ENCODE peak calls at places on chromosomes 7 and 10, in ten cellular contexts. One of them, this sample, is unnamed.

GRCh38 chr7:130281227-130281626 is 11.7 kb upstream of the CPA4 start:
- DNase-seq in stimulated activated CD4-positive, alpha-beta T cell treated with anti-CD3 and anti-CD28 coated beads, Interleukin-4, amount 100 ng/mL, for 24 hours: no peak
- DNase-seq in effector memory CD4-positive, alpha-beta T cell: no peak
- DNase-seq in GM23248: peak
- DNase-seq in tibial nerve: no peak
- DNase-seq in adrenal gland: no peak
- DNase-seq in left lung: no peak
- DNase-seq in dorsolateral prefrontal cortex: no peak
- DNase-seq in activated CD4-positive, alpha-beta T cell treated with anti-CD3 and anti-CD28 coated beads, Interleukin-2, amount 50 U/mL, for 4 hours: no peak
- DNase-seq in NCI-H1092 treated with DMSO at 0.1 percent for 48 hours: no peak
- DNase-seq in this sample: no peak

GRCh38 chr7:90738249-90738648 is 142.1 kb downstream of the CDK14 start:
- DNase-seq in stimulated activated CD4-positive, alpha-beta T cell treated with anti-CD3 and anti-CD28 coated beads, Interleukin-4, amount 100 ng/mL, for 24 hours: no peak
- DNase-seq in effector memory CD4-positive, alpha-beta T cell: no peak
- DNase-seq in GM23248: no peak
- DNase-seq in tibial nerve: no peak
- DNase-seq in adrenal gland: no peak
- DNase-seq in left lung: no peak
- DNase-seq in dorsolateral prefrontal cortex: no peak
- DNase-seq in activated CD4-positive, alpha-beta T cell treated with anti-CD3 and anti-CD28 coated beads, Interleukin-2, amount 50 U/mL, for 4 hours: no peak
- DNase-seq in NCI-H1092 treated with DMSO at 0.1 percent for 48 hours: no peak
- DNase-seq in this sample: no peak

GRCh38 chr10:5940807-5941218 is 36.5 kb downstream of the IL15RA start:
- DNase-seq in stimulated activated CD4-positive, alpha-beta T cell treated with anti-CD3 and anti-CD28 coated beads, Interleukin-4, amount 100 ng/mL, for 24 hours: no peak
- DNase-seq in effector memory CD4-positive, alpha-beta T cell: no peak
- DNase-seq in GM23248: peak
- DNase-seq in tibial nerve: no peak
- DNase-seq in adrenal gland: no peak
- DNase-seq in left lung: no peak
- DNase-seq in dorsolateral prefrontal cortex: no peak
- DNase-seq in activated CD4-positive, alpha-beta T cell treated with anti-CD3 and anti-CD28 coated beads, Interleukin-2, amount 50 U/mL, for 4 hours: no peak
- DNase-seq in NCI-H1092 treated with DMSO at 0.1 percent for 48 hours: no peak
- DNase-seq in this sample: no peak

GRCh38 chr10:35735412-35735811 is 93.3 kb upstream of the FZD8 start:
- DNase-seq in stimulated activated CD4-positive, alpha-beta T cell treated with anti-CD3 and anti-CD28 coated beads, Interleukin-4, amount 100 ng/mL, for 24 hours: no peak
- DNase-seq in effector memory CD4-positive, alpha-beta T cell: no peak
- DNase-seq in GM23248: peak
- DNase-seq in tibial nerve: no peak
- DNase-seq in adrenal gland: no peak
- DNase-seq in left lung: no peak
- DNase-seq in dorsolateral prefrontal cortex: no peak
- DNase-seq in activated CD4-positive, alpha-beta T cell treated with anti-CD3 and anti-CD28 coated beads, Interleukin-2, amount 50 U/mL, for 4 hours: no peak
- DNase-seq in NCI-H1092 treated with DMSO at 0.1 percent for 48 hours: no peak
- DNase-seq in this sample: no peak

GRCh38 chr10:124560377-124560776 is 98.8 kb downstream of the LHPP start:
- DNase-seq in stimulated activated CD4-positive, alpha-beta T cell treated with anti-CD3 and anti-CD28 coated beads, Interleukin-4, amount 100 ng/mL, for 24 hours: no peak
- DNase-seq in effector memory CD4-positive, alpha-beta T cell: no peak
- DNase-seq in GM23248: peak
- DNase-seq in tibial nerve: peak
- DNase-seq in adrenal gland: peak
- DNase-seq in left lung: peak
- DNase-seq in dorsolateral prefrontal cortex: peak
- DNase-seq in activated CD4-positive, alpha-beta T cell treated with anti-CD3 and anti-CD28 coated beads, Interleukin-2, amount 50 U/mL, for 4 hours: no peak
- DNase-seq in NCI-H1092 treated with DMSO at 0.1 percent for 48 hours: no peak
- DNase-seq in this sample: no peak

GRCh38 chr10:116170815-116171250 is 102.2 kb downstream of the GFRA1 start:
- DNase-seq in stimulated activated CD4-positive, alpha-beta T cell treated with anti-CD3 and anti-CD28 coated beads, Interleukin-4, amount 100 ng/mL, for 24 hours: no peak
- DNase-seq in effector memory CD4-positive, alpha-beta T cell: no peak
- DNase-seq in GM23248: peak
- DNase-seq in tibial nerve: no peak
- DNase-seq in adrenal gland: no peak
- DNase-seq in left lung: no peak
- DNase-seq in dorsolateral prefrontal cortex: no peak
- DNase-seq in activated CD4-positive, alpha-beta T cell treated with anti-CD3 and anti-CD28 coated beads, Interleukin-2, amount 50 U/mL, for 4 hours: no peak
- DNase-seq in NCI-H1092 treated with DMSO at 0.1 percent for 48 hours: no peak
- DNase-seq in this sample: no peak

GRCh38 chr7:30510124-30511074 is 5.8 kb upstream of the GGCT start:
- DNase-seq in stimulated activated CD4-positive, alpha-beta T cell treated with anti-CD3 and anti-CD28 coated beads, Interleukin-4, amount 100 ng/mL, for 24 hours: peak
- DNase-seq in effector memory CD4-positive, alpha-beta T cell: peak
- DNase-seq in GM23248: peak
- DNase-seq in tibial nerve: no peak
- DNase-seq in adrenal gland: peak
- DNase-seq in left lung: no peak
- DNase-seq in dorsolateral prefrontal cortex: no peak
- DNase-seq in activated CD4-positive, alpha-beta T cell treated with anti-CD3 and anti-CD28 coated beads, Interleukin-2, amount 50 U/mL, for 4 hours: no peak
- DNase-seq in NCI-H1092 treated with DMSO at 0.1 percent for 48 hours: peak
- DNase-seq in this sample: no peak

GRCh38 chr7:136104269-136104603 is 127.1 kb upstream of the MTPN start:
- DNase-seq in stimulated activated CD4-positive, alpha-beta T cell treated with anti-CD3 and anti-CD28 coated beads, Interleukin-4, amount 100 ng/mL, for 24 hours: no peak
- DNase-seq in effector memory CD4-positive, alpha-beta T cell: no peak
- DNase-seq in GM23248: peak
- DNase-seq in tibial nerve: no peak
- DNase-seq in adrenal gland: no peak
- DNase-seq in left lung: no peak
- DNase-seq in dorsolateral prefrontal cortex: no peak
- DNase-seq in activated CD4-positive, alpha-beta T cell treated with anti-CD3 and anti-CD28 coated beads, Interleukin-2, amount 50 U/mL, for 4 hours: no peak
- DNase-seq in NCI-H1092 treated with DMSO at 0.1 percent for 48 hours: no peak
- DNase-seq in this sample: no peak

GRCh38 chr7:1355568-1356340 is 103.5 kb downstream of the MICALL2 start:
- DNase-seq in stimulated activated CD4-positive, alpha-beta T cell treated with anti-CD3 and anti-CD28 coated beads, Interleukin-4, amount 100 ng/mL, for 24 hours: no peak
- DNase-seq in effector memory CD4-positive, alpha-beta T cell: no peak
- DNase-seq in GM23248: no peak
- DNase-seq in tibial nerve: no peak
- DNase-seq in adrenal gland: no peak
- DNase-seq in left lung: no peak
- DNase-seq in dorsolateral prefrontal cortex: no peak
- DNase-seq in activated CD4-positive, alpha-beta T cell treated with anti-CD3 and anti-CD28 coated beads, Interleukin-2, amount 50 U/mL, for 4 hours: no peak
- DNase-seq in NCI-H1092 treated with DMSO at 0.1 percent for 48 hours: no peak
- DNase-seq in this sample: no peak

GRCh38 chr7:80428161-80429054 is 83.5 kb downstream of the GNAT3 start:
- DNase-seq in stimulated activated CD4-positive, alpha-beta T cell treated with anti-CD3 and anti-CD28 coated beads, Interleukin-4, amount 100 ng/mL, for 24 hours: no peak
- DNase-seq in effector memory CD4-positive, alpha-beta T cell: no peak
- DNase-seq in GM23248: peak
- DNase-seq in tibial nerve: no peak
- DNase-seq in adrenal gland: peak
- DNase-seq in left lung: no peak
- DNase-seq in dorsolateral prefrontal cortex: no peak
- DNase-seq in activated CD4-positive, alpha-beta T cell treated with anti-CD3 and anti-CD28 coated beads, Interleukin-2, amount 50 U/mL, for 4 hours: no peak
- DNase-seq in NCI-H1092 treated with DMSO at 0.1 percent for 48 hours: peak
- DNase-seq in this sample: no peak

GRCh38 chr7:14505906-14506305 is 396.6 kb downstream of the DGKB start:
- DNase-seq in stimulated activated CD4-positive, alpha-beta T cell treated with anti-CD3 and anti-CD28 coated beads, Interleukin-4, amount 100 ng/mL, for 24 hours: no peak
- DNase-seq in effector memory CD4-positive, alpha-beta T cell: no peak
- DNase-seq in GM23248: peak
- DNase-seq in tibial nerve: no peak
- DNase-seq in adrenal gland: no peak
- DNase-seq in left lung: no peak
- DNase-seq in dorsolateral prefrontal cortex: no peak
- DNase-seq in activated CD4-positive, alpha-beta T cell treated with anti-CD3 and anti-CD28 coated beads, Interleukin-2, amount 50 U/mL, for 4 hours: no peak
- DNase-seq in NCI-H1092 treated with DMSO at 0.1 percent for 48 hours: no peak
- DNase-seq in this sample: no peak

GRCh38 chr7:90833443-90833842 is 237.3 kb downstream of the CDK14 start:
- DNase-seq in stimulated activated CD4-positive, alpha-beta T cell treated with anti-CD3 and anti-CD28 coated beads, Interleukin-4, amount 100 ng/mL, for 24 hours: no peak
- DNase-seq in effector memory CD4-positive, alpha-beta T cell: no peak
- DNase-seq in GM23248: peak
- DNase-seq in tibial nerve: no peak
- DNase-seq in adrenal gland: no peak
- DNase-seq in left lung: no peak
- DNase-seq in dorsolateral prefrontal cortex: no peak
- DNase-seq in activated CD4-positive, alpha-beta T cell treated with anti-CD3 and anti-CD28 coated beads, Interleukin-2, amount 50 U/mL, for 4 hours: no peak
- DNase-seq in NCI-H1092 treated with DMSO at 0.1 percent for 48 hours: no peak
- DNase-seq in this sample: no peak

GRCh38 chr7:129351320-129351719 is 82.9 kb upstream of the STRIP2 start:
- DNase-seq in stimulated activated CD4-positive, alpha-beta T cell treated with anti-CD3 and anti-CD28 coated beads, Interleukin-4, amount 100 ng/mL, for 24 hours: no peak
- DNase-seq in effector memory CD4-positive, alpha-beta T cell: no peak
- DNase-seq in GM23248: peak
- DNase-seq in tibial nerve: no peak
- DNase-seq in adrenal gland: no peak
- DNase-seq in left lung: no peak
- DNase-seq in dorsolateral prefrontal cortex: no peak
- DNase-seq in activated CD4-positive, alpha-beta T cell treated with anti-CD3 and anti-CD28 coated beads, Interleukin-2, amount 50 U/mL, for 4 hours: no peak
- DNase-seq in NCI-H1092 treated with DMSO at 0.1 percent for 48 hours: no peak
- DNase-seq in this sample: no peak

GRCh38 chr7:142250705-142251104 is 7.2 kb downstream of the PRSS58 start:
- DNase-seq in stimulated activated CD4-positive, alpha-beta T cell treated with anti-CD3 and anti-CD28 coated beads, Interleukin-4, amount 100 ng/mL, for 24 hours: no peak
- DNase-seq in effector memory CD4-positive, alpha-beta T cell: no peak
- DNase-seq in GM23248: no peak
- DNase-seq in tibial nerve: no peak
- DNase-seq in adrenal gland: no peak
- DNase-seq in left lung: no peak
- DNase-seq in dorsolateral prefrontal cortex: no peak
- DNase-seq in activated CD4-positive, alpha-beta T cell treated with anti-CD3 and anti-CD28 coated beads, Interleukin-2, amount 50 U/mL, for 4 hours: no peak
- DNase-seq in NCI-H1092 treated with DMSO at 0.1 percent for 48 hours: no peak
- DNase-seq in this sample: no peak

GRCh38 chr7:36962367-36962766 is 238.1 kb upstream of the AOAH start:
- DNase-seq in stimulated activated CD4-positive, alpha-beta T cell treated with anti-CD3 and anti-CD28 coated beads, Interleukin-4, amount 100 ng/mL, for 24 hours: no peak
- DNase-seq in effector memory CD4-positive, alpha-beta T cell: no peak
- DNase-seq in GM23248: no peak
- DNase-seq in tibial nerve: no peak
- DNase-seq in adrenal gland: no peak
- DNase-seq in left lung: no peak
- DNase-seq in dorsolateral prefrontal cortex: no peak
- DNase-seq in activated CD4-positive, alpha-beta T cell treated with anti-CD3 and anti-CD28 coated beads, Interleukin-2, amount 50 U/mL, for 4 hours: no peak
- DNase-seq in NCI-H1092 treated with DMSO at 0.1 percent for 48 hours: no peak
- DNase-seq in this sample: no peak

GRCh38 chr7:99624487-99624886 is 7.7 kb downstream of the ZSCAN25 start:
- DNase-seq in stimulated activated CD4-positive, alpha-beta T cell treated with anti-CD3 and anti-CD28 coated beads, Interleukin-4, amount 100 ng/mL, for 24 hours: peak
- DNase-seq in effector memory CD4-positive, alpha-beta T cell: peak
- DNase-seq in GM23248: no peak
- DNase-seq in tibial nerve: no peak
- DNase-seq in adrenal gland: no peak
- DNase-seq in left lung: no peak
- DNase-seq in dorsolateral prefrontal cortex: no peak
- DNase-seq in activated CD4-positive, alpha-beta T cell treated with anti-CD3 and anti-CD28 coated beads, Interleukin-2, amount 50 U/mL, for 4 hours: peak
- DNase-seq in NCI-H1092 treated with DMSO at 0.1 percent for 48 hours: no peak
- DNase-seq in this sample: peak

GRCh38 chr7:96985992-96986391 is 19.4 kb upstream of the DLX6 start:
- DNase-seq in stimulated activated CD4-positive, alpha-beta T cell treated with anti-CD3 and anti-CD28 coated beads, Interleukin-4, amount 100 ng/mL, for 24 hours: no peak
- DNase-seq in effector memory CD4-positive, alpha-beta T cell: no peak
- DNase-seq in GM23248: no peak
- DNase-seq in tibial nerve: no peak
- DNase-seq in adrenal gland: no peak
- DNase-seq in left lung: no peak
- DNase-seq in dorsolateral prefrontal cortex: no peak
- DNase-seq in activated CD4-positive, alpha-beta T cell treated with anti-CD3 and anti-CD28 coated beads, Interleukin-2, amount 50 U/mL, for 4 hours: no peak
- DNase-seq in NCI-H1092 treated with DMSO at 0.1 percent for 48 hours: no peak
- DNase-seq in this sample: no peak

GRCh38 chr10:33234779-33235178 is 99.7 kb downstream of the NRP1 start:
- DNase-seq in stimulated activated CD4-positive, alpha-beta T cell treated with anti-CD3 and anti-CD28 coated beads, Interleukin-4, amount 100 ng/mL, for 24 hours: no peak
- DNase-seq in effector memory CD4-positive, alpha-beta T cell: no peak
- DNase-seq in GM23248: peak
- DNase-seq in tibial nerve: no peak
- DNase-seq in adrenal gland: no peak
- DNase-seq in left lung: no peak
- DNase-seq in dorsolateral prefrontal cortex: no peak
- DNase-seq in activated CD4-positive, alpha-beta T cell treated with anti-CD3 and anti-CD28 coated beads, Interleukin-2, amount 50 U/mL, for 4 hours: no peak
- DNase-seq in NCI-H1092 treated with DMSO at 0.1 percent for 48 hours: no peak
- DNase-seq in this sample: no peak

GRCh38 chr7:117277576-117277975 is 45.3 kb downstream of the WNT2 start:
- DNase-seq in stimulated activated CD4-positive, alpha-beta T cell treated with anti-CD3 and anti-CD28 coated beads, Interleukin-4, amount 100 ng/mL, for 24 hours: no peak
- DNase-seq in effector memory CD4-positive, alpha-beta T cell: no peak
- DNase-seq in GM23248: no peak
- DNase-seq in tibial nerve: no peak
- DNase-seq in adrenal gland: no peak
- DNase-seq in left lung: no peak
- DNase-seq in dorsolateral prefrontal cortex: no peak
- DNase-seq in activated CD4-positive, alpha-beta T cell treated with anti-CD3 and anti-CD28 coated beads, Interleukin-2, amount 50 U/mL, for 4 hours: no peak
- DNase-seq in NCI-H1092 treated with DMSO at 0.1 percent for 48 hours: no peak
- DNase-seq in this sample: no peak

GRCh38 chr7:28354601-28355062 is 57.7 kb upstream of the CREB5 start:
- DNase-seq in stimulated activated CD4-positive, alpha-beta T cell treated with anti-CD3 and anti-CD28 coated beads, Interleukin-4, amount 100 ng/mL, for 24 hours: no peak
- DNase-seq in effector memory CD4-positive, alpha-beta T cell: no peak
- DNase-seq in GM23248: peak
- DNase-seq in tibial nerve: no peak
- DNase-seq in adrenal gland: no peak
- DNase-seq in left lung: no peak
- DNase-seq in dorsolateral prefrontal cortex: no peak
- DNase-seq in activated CD4-positive, alpha-beta T cell treated with anti-CD3 and anti-CD28 coated beads, Interleukin-2, amount 50 U/mL, for 4 hours: no peak
- DNase-seq in NCI-H1092 treated with DMSO at 0.1 percent for 48 hours: no peak
- DNase-seq in this sample: no peak

GRCh38 chr7:43750016-43750887 is 8.2 kb upstream of the BLVRA start:
- DNase-seq in stimulated activated CD4-positive, alpha-beta T cell treated with anti-CD3 and anti-CD28 coated beads, Interleukin-4, amount 100 ng/mL, for 24 hours: no peak
- DNase-seq in effector memory CD4-positive, alpha-beta T cell: no peak
- DNase-seq in GM23248: no peak
- DNase-seq in tibial nerve: no peak
- DNase-seq in adrenal gland: no peak
- DNase-seq in left lung: no peak
- DNase-seq in dorsolateral prefrontal cortex: no peak
- DNase-seq in activated CD4-positive, alpha-beta T cell treated with anti-CD3 and anti-CD28 coated beads, Interleukin-2, amount 50 U/mL, for 4 hours: no peak
- DNase-seq in NCI-H1092 treated with DMSO at 0.1 percent for 48 hours: no peak
- DNase-seq in this sample: no peak

GRCh38 chr10:69974551-69975155 is 78.0 kb upstream of the MACROH2A2 start:
- DNase-seq in stimulated activated CD4-positive, alpha-beta T cell treated with anti-CD3 and anti-CD28 coated beads, Interleukin-4, amount 100 ng/mL, for 24 hours: no peak
- DNase-seq in effector memory CD4-positive, alpha-beta T cell: no peak
- DNase-seq in GM23248: peak
- DNase-seq in tibial nerve: no peak
- DNase-seq in adrenal gland: no peak
- DNase-seq in left lung: no peak
- DNase-seq in dorsolateral prefrontal cortex: no peak
- DNase-seq in activated CD4-positive, alpha-beta T cell treated with anti-CD3 and anti-CD28 coated beads, Interleukin-2, amount 50 U/mL, for 4 hours: no peak
- DNase-seq in NCI-H1092 treated with DMSO at 0.1 percent for 48 hours: no peak
- DNase-seq in this sample: no peak

This sample was measured in activated T-helper 9 cell treated with anti-CD3 and anti-CD28 coated beads, Interleukin-2, amount 50 U/mL, for 16 hours.